ENCODE peak calls at places on chromosomes 4 and X, in six cellular contexts. One of them, this sample, is unnamed.

GRCh38 chrX:101009086-101009485 is 39.6 kb downstream of the ARL13A start:
- DNase-seq in kidney: no peak
- DNase-seq in hippocampal formation: no peak
- DNase-seq in iPS DF 19.7: no peak
- DNase-seq in colonic mucosa: no peak
- DNase-seq in hypothalamus: no peak
- DNase-seq in this sample: no peak

GRCh38 chrX:129653181-129653984 is 1.4 kb downstream of the APLN start:
- DNase-seq in kidney: no peak
- DNase-seq in iPS DF 19.7: no peak
- DNase-seq in hippocampal formation: no peak
- DNase-seq in colonic mucosa: no peak
- DNase-seq in hypothalamus: peak
- DNase-seq in this sample: no peak

GRCh38 chrX:13463608-13464007 is 105.8 kb upstream of the EGFL6 start:
- DNase-seq in kidney: no peak
- DNase-seq in iPS DF 19.7: no peak
- DNase-seq in colonic mucosa: peak
- DNase-seq in hypothalamus: no peak
- DNase-seq in hippocampal formation: no peak
- DNase-seq in this sample: peak

GRCh38 chrX:17397074-17397473 is 22.1 kb downstream of the NHS start:
- DNase-seq in hippocampal formation: no peak
- DNase-seq in colonic mucosa: no peak
- DNase-seq in kidney: no peak
- DNase-seq in hypothalamus: no peak
- DNase-seq in iPS DF 19.7: no peak
- DNase-seq in this sample: no peak

GRCh38 chr4:151604238-151604637 is 156.6 kb downstream of the GATB start:
- DNase-seq in hypothalamus: no peak
- DNase-seq in iPS DF 19.7: no peak
- DNase-seq in hippocampal formation: no peak
- DNase-seq in kidney: no peak
- DNase-seq in colonic mucosa: no peak
- DNase-seq in this sample: no peak

GRCh38 chrX:19382500-19383145 is 38.9 kb downstream of the PDHA1 start:
- DNase-seq in colonic mucosa: peak
- DNase-seq in kidney: no peak
- DNase-seq in hypothalamus: no peak
- DNase-seq in hippocampal formation: peak
- DNase-seq in iPS DF 19.7: peak
- DNase-seq in this sample: peak

GRCh38 chrX:130082244-130083106 is 27.8 kb downstream of the ELF4 start:
- DNase-seq in iPS DF 19.7: no peak
- DNase-seq in hypothalamus: peak
- DNase-seq in kidney: peak
- DNase-seq in hippocampal formation: no peak
- DNase-seq in colonic mucosa: no peak
- DNase-seq in this sample: peak

GRCh38 chrX:44651347-44651746 is 108.7 kb upstream of the FUNDC1 start:
- DNase-seq in iPS DF 19.7: peak
- DNase-seq in hypothalamus: no peak
- DNase-seq in colonic mucosa: no peak
- DNase-seq in kidney: no peak
- DNase-seq in hippocampal formation: peak
- DNase-seq in this sample: no peak

GRCh38 chr4:77959566-77960338 is 97.1 kb downstream of the MRPL1 start:
- DNase-seq in hippocampal formation: no peak
- DNase-seq in colonic mucosa: no peak
- DNase-seq in iPS DF 19.7: no peak
- DNase-seq in kidney: no peak
- DNase-seq in hypothalamus: no peak
- DNase-seq in this sample: no peak

GRCh38 chr4:2694691-2695090 is 61.4 kb downstream of the TNIP2 start:
- DNase-seq in hippocampal formation: no peak
- DNase-seq in kidney: no peak
- DNase-seq in colonic mucosa: no peak
- DNase-seq in hypothalamus: no peak
- DNase-seq in iPS DF 19.7: no peak
- DNase-seq in this sample: no peak

GRCh38 chrX:537156-537555 is 93.4 kb upstream of the SHOX start:
- DNase-seq in hypothalamus: no peak
- DNase-seq in colonic mucosa: no peak
- DNase-seq in kidney: no peak
- DNase-seq in hippocampal formation: no peak
- DNase-seq in iPS DF 19.7: no peak
- DNase-seq in this sample: no peak

GRCh38 chr4:76449824-76450223 is 14.8 kb downstream of the SHROOM3 start:
- DNase-seq in kidney: no peak
- DNase-seq in hypothalamus: no peak
- DNase-seq in hippocampal formation: no peak
- DNase-seq in iPS DF 19.7: no peak
- DNase-seq in colonic mucosa: no peak
- DNase-seq in this sample: no peak

GRCh38 chrX:119690921-119691716 is 1.8 kb downstream of the SEPTIN6 start:
- DNase-seq in colonic mucosa: no peak
- DNase-seq in hippocampal formation: no peak
- DNase-seq in hypothalamus: no peak
- DNase-seq in iPS DF 19.7: no peak
- DNase-seq in kidney: no peak
- DNase-seq in this sample: peak

GRCh38 chr4:126404549-126404948 is 1089.8 kb downstream of the FAT4 start:
- DNase-seq in colonic mucosa: no peak
- DNase-seq in kidney: no peak
- DNase-seq in hippocampal formation: no peak
- DNase-seq in iPS DF 19.7: no peak
- DNase-seq in hypothalamus: no peak
- DNase-seq in this sample: no peak

GRCh38 chr4:174036111-174036510 is 247.4 kb downstream of the FBXO8 start:
- DNase-seq in kidney: no peak
- DNase-seq in colonic mucosa: no peak
- DNase-seq in iPS DF 19.7: no peak
- DNase-seq in hypothalamus: no peak
- DNase-seq in hippocampal formation: no peak
- DNase-seq in this sample: no peak

GRCh38 chrX:6228720-6229119 is at the start of gene NLGN4X:
- DNase-seq in kidney: no peak
- DNase-seq in hippocampal formation: peak
- DNase-seq in iPS DF 19.7: peak
- DNase-seq in hypothalamus: peak
- DNase-seq in colonic mucosa: no peak
- DNase-seq in this sample: no peak

GRCh38 chr4:188178276-188178675 is 39.0 kb downstream of the TRIML1 start:
- DNase-seq in kidney: no peak
- DNase-seq in iPS DF 19.7: no peak
- DNase-seq in hippocampal formation: no peak
- DNase-seq in colonic mucosa: no peak
- DNase-seq in hypothalamus: no peak
- DNase-seq in this sample: no peak

GRCh38 chr4:174474457-174475075 is 47.7 kb downstream of the HPGD start:
- DNase-seq in iPS DF 19.7: no peak
- DNase-seq in kidney: no peak
- DNase-seq in colonic mucosa: no peak
- DNase-seq in hippocampal formation: no peak
- DNase-seq in hypothalamus: no peak
- DNase-seq in this sample: no peak

GRCh38 chrX:1592128-1592862 is 891 bp downstream of the AKAP17A start:
- DNase-seq in colonic mucosa: peak
- DNase-seq in hypothalamus: no peak
- DNase-seq in iPS DF 19.7: no peak
- DNase-seq in hippocampal formation: no peak
- DNase-seq in kidney: peak
- DNase-seq in this sample: peak

GRCh38 chr4:986949-987688 is at the start of gene IDUA:
- DNase-seq in iPS DF 19.7: no peak
- DNase-seq in kidney: peak
- DNase-seq in hippocampal formation: peak
- DNase-seq in hypothalamus: peak
- DNase-seq in colonic mucosa: peak
- DNase-seq in this sample: peak

GRCh38 chr4:3442959-3443749 is 1.4 kb downstream of the HGFAC start:
- DNase-seq in hypothalamus: peak
- DNase-seq in kidney: peak
- DNase-seq in hippocampal formation: no peak
- DNase-seq in iPS DF 19.7: no peak
- DNase-seq in colonic mucosa: peak
- DNase-seq in this sample: peak

GRCh38 chr4:125702406-125702805 is 387.7 kb downstream of the FAT4 start:
- DNase-seq in iPS DF 19.7: no peak
- DNase-seq in kidney: no peak
- DNase-seq in hypothalamus: no peak
- DNase-seq in colonic mucosa: no peak
- DNase-seq in hippocampal formation: no peak
- DNase-seq in this sample: no peak

GRCh38 chr4:183823394-183823793 is 81.7 kb upstream of the STOX2 start:
- DNase-seq in hypothalamus: no peak
- DNase-seq in colonic mucosa: no peak
- DNase-seq in hippocampal formation: no peak
- DNase-seq in kidney: peak
- DNase-seq in iPS DF 19.7: no peak
- DNase-seq in this sample: peak

GRCh38 chr4:109803924-109804571 is 2.2 kb upstream of the CFI start:
- DNase-seq in kidney: no peak
- DNase-seq in hypothalamus: no peak
- DNase-seq in hippocampal formation: no peak
- DNase-seq in iPS DF 19.7: no peak
- DNase-seq in colonic mucosa: no peak
- DNase-seq in this sample: peak

GRCh38 chr4:62324215-62324614 is 1124.1 kb downstream of the ADGRL3 start:
- DNase-seq in hippocampal formation: no peak
- DNase-seq in kidney: no peak
- DNase-seq in iPS DF 19.7: no peak
- DNase-seq in hypothalamus: no peak
- DNase-seq in colonic mucosa: no peak
- DNase-seq in this sample: no peak

GRCh38 chr4:142355417-142355930 is 490.6 kb downstream of the INPP4B start:
- DNase-seq in hippocampal formation: no peak
- DNase-seq in hypothalamus: no peak
- DNase-seq in colonic mucosa: no peak
- DNase-seq in kidney: no peak
- DNase-seq in iPS DF 19.7: no peak
- DNase-seq in this sample: no peak

GRCh38 chr4:185395255-185395955 is at the start of gene LRP2BP:
- DNase-seq in hippocampal formation: no peak
- DNase-seq in colonic mucosa: no peak
- DNase-seq in iPS DF 19.7: peak
- DNase-seq in hypothalamus: no peak
- DNase-seq in kidney: no peak
- DNase-seq in this sample: no peak

GRCh38 chr4:53196195-53196641 is 169.6 kb downstream of the SCFD2 start:
- DNase-seq in hippocampal formation: no peak
- DNase-seq in colonic mucosa: no peak
- DNase-seq in hypothalamus: no peak
- DNase-seq in kidney: no peak
- DNase-seq in iPS DF 19.7: no peak
- DNase-seq in this sample: no peak

GRCh38 chr4:96293806-96294205 is 453.9 kb downstream of the PDHA2 start:
- DNase-seq in colonic mucosa: no peak
- DNase-seq in hypothalamus: no peak
- DNase-seq in hippocampal formation: no peak
- DNase-seq in iPS DF 19.7: no peak
- DNase-seq in kidney: no peak
- DNase-seq in this sample: no peak

GRCh38 chrX:123121241-123121640 is 62.8 kb upstream of the GRIA3 start:
- DNase-seq in hippocampal formation: no peak
- DNase-seq in iPS DF 19.7: no peak
- DNase-seq in colonic mucosa: no peak
- DNase-seq in kidney: no peak
- DNase-seq in hypothalamus: no peak
- DNase-seq in this sample: no peak

GRCh38 chrX:125295337-125295736 is 24.3 kb upstream of the TEX13C start:
- DNase-seq in hippocampal formation: no peak
- DNase-seq in iPS DF 19.7: no peak
- DNase-seq in colonic mucosa: no peak
- DNase-seq in kidney: no peak
- DNase-seq in hypothalamus: no peak
- DNase-seq in this sample: no peak